ENCODE peak calls at places on chromosomes 7 and 10, in five cellular contexts. M, A, P, Z and B are unnamed samples.

GRCh38 chr10:119620241-119620753 is 23.5 kb upstream of the TIAL1 start:
- DNase-seq in P (peak; percentile 33), M (peak; percentile 39), A (peak; percentile 22), Z (no peak), B (no peak)

GRCh38 chr10:44965651-44966097 is 6.1 kb downstream of the RASSF4 start:
- DNase-seq in M (no peak), Z (no peak), A (no peak), P (no peak), B (no peak)

GRCh38 chr10:44473146-44473545 is 88.2 kb upstream of the CXCL12 start:
- DNase-seq in Z (no peak), A (no peak), P (peak; percentile 34), M (no peak), B (no peak)

GRCh38 chr10:98006266-98006665 is 24.2 kb downstream of the CRTAC1 start:
- DNase-seq in M (no peak), Z (no peak), A (no peak), P (no peak), B (no peak)

GRCh38 chr7:129144095-129144833 is at the start of gene TSPAN33:
- DNase-seq in P (peak; percentile 68), Z (peak; percentile 84), M (peak; percentile 95), A (peak; percentile 69), B (peak; percentile 10)

GRCh38 chr10:131346456-131346855 is 34.9 kb upstream of the TCERG1L start:
- DNase-seq in A (no peak), M (no peak), P (no peak), Z (no peak), B (no peak)

GRCh38 chr7:17913250-17913649 is 27.0 kb downstream of the SNX13 start:
- DNase-seq in P (no peak), M (no peak), A (no peak), Z (no peak), B (no peak)

GRCh38 chr10:3010819-3011422 is 56.4 kb upstream of the PFKP start:
- DNase-seq in P (no peak), A (peak; percentile 23), Z (no peak), M (no peak), B (no peak)

GRCh38 chr7:117489911-117490310 is 10.1 kb downstream of the CFTR start:
- DNase-seq in M (no peak), P (no peak), A (no peak), Z (no peak), B (no peak)

GRCh38 chr7:101696-102376 is 90.5 kb upstream of the FAM20C start:
- DNase-seq in P (peak; percentile 96), M (peak; percentile 67), Z (no peak), A (peak; percentile 79), B (no peak)

GRCh38 chr10:99658622-99659030 is 683 bp upstream of the ENTPD7 start:
- DNase-seq in A (peak; percentile 71), P (peak; percentile 48), Z (peak; percentile 16), M (no peak), B (no peak)

GRCh38 chr7:23072916-23073315 is 32.7 kb upstream of the KLHL7 start:
- DNase-seq in M (no peak), Z (no peak), P (no peak), A (no peak), B (no peak)

GRCh38 chr7:35758421-35758820 is 42.4 kb upstream of the SEPTIN7 start:
- DNase-seq in A (peak; percentile 8), P (no peak), M (no peak), Z (no peak), B (no peak)

GRCh38 chr7:96212474-96212873 is 109.4 kb downstream of the SLC25A13 start:
- DNase-seq in Z (no peak), P (no peak), A (no peak), M (no peak), B (no peak)

GRCh38 chr7:47941136-47941844 is 7.0 kb downstream of the PKD1L1 start:
- DNase-seq in P (peak; percentile 92), A (peak; percentile 91), M (peak; percentile 91), Z (no peak), B (peak; percentile 21)

GRCh38 chr7:84714765-84715164 is 472.1 kb downstream of the SEMA3D start:
- DNase-seq in M (no peak), A (no peak), P (no peak), Z (peak; percentile 11), B (no peak)

GRCh38 chr7:93374345-93374940 is 142.3 kb downstream of the VPS50 start:
- DNase-seq in M (peak; percentile 41), Z (peak; percentile 57), A (peak; percentile 44), P (peak; percentile 38), B (peak; percentile 3)

GRCh38 chr7:24777811-24778210 is 20.5 kb upstream of the GSDME start:
- DNase-seq in Z (no peak), M (no peak), P (no peak), A (no peak), B (peak; percentile 5)